ENCODE peak calls at places on chromosomes 11 and 22, in five cellular contexts. R, B, I, X and J are unnamed samples.

GRCh38 chr11:2668876-2669275 is 30.9 kb downstream of the KCNQ1OT1 start:
- DNase-seq in R (no peak), B (no peak), I (no peak), X (no peak), J (no peak)

GRCh38 chr11:10601722-10602281 is 33.3 kb upstream of the LYVE1 start:
- DNase-seq in R (no peak), B (no peak), I (no peak), X (no peak), J (no peak)

GRCh38 chr11:36411202-36411640 is 98.9 kb downstream of the TRAF6 start:
- DNase-seq in R (no peak), B (no peak), I (no peak), X (peak; percentile 38), J (no peak)

GRCh38 chr11:120034881-120035620 is 102.9 kb downstream of the TRIM29 start:
- DNase-seq in R (no peak), B (no peak), I (no peak), X (no peak), J (no peak)

GRCh38 chr11:74685905-74686304 is 45.3 kb downstream of the CHRDL2 start:
- DNase-seq in R (no peak), B (no peak), I (no peak), X (no peak), J (no peak)

GRCh38 chr11:80441821-80442220 is 1001.0 kb upstream of the TENM4 start:
- DNase-seq in R (no peak), B (peak; percentile 5), I (no peak), X (peak; percentile 5), J (no peak)

GRCh38 chr22:39173787-39174497 is 21.5 kb upstream of the CBX7 start:
- DNase-seq in R (no peak), B (no peak), I (peak; percentile 32), X (no peak), J (no peak)

GRCh38 chr11:73195191-73196007 is 22.7 kb upstream of the P2RY2 start:
- DNase-seq in R (no peak), B (no peak), I (no peak), X (no peak), J (no peak)

GRCh38 chr11:35461917-35462316 is 42.6 kb upstream of the SLC1A2 start:
- DNase-seq in R (no peak), B (no peak), I (no peak), X (no peak), J (no peak)

GRCh38 chr11:134139873-134140331 is 71.0 kb downstream of the JAM3 start:
- DNase-seq in R (peak; percentile 58), B (peak; percentile 83), I (no peak), X (peak; percentile 92), J (peak; percentile 9)

GRCh38 chr11:24234822-24235508 is 261.9 kb upstream of the LUZP2 start:
- DNase-seq in R (peak; percentile 6), B (peak; percentile 79), I (no peak), X (peak; percentile 59), J (no peak)

GRCh38 chr22:29186302-29186701 is 19.4 kb upstream of the EMID1 start:
- DNase-seq in R (no peak), B (no peak), I (no peak), X (no peak), J (no peak)

GRCh38 chr22:30243671-30244465 is 2.7 kb downstream of the LIF start:
- DNase-seq in R (no peak), B (no peak), I (no peak), X (no peak), J (no peak)

GRCh38 chr11:95108671-95109551 is 19.3 kb downstream of the ENDOD1 start:
- DNase-seq in R (no peak), B (peak; percentile 14), I (no peak), X (peak; percentile 56), J (no peak)

GRCh38 chr11:72405009-72405408 is 29.3 kb downstream of the CLPB start:
- DNase-seq in R (no peak), B (no peak), I (no peak), X (no peak), J (no peak)

GRCh38 chr11:75597636-75598035 is 35.6 kb downstream of the SERPINH1 start:
- DNase-seq in R (no peak), B (no peak), I (no peak), X (peak; percentile 44), J (no peak)

GRCh38 chr22:24233816-24234215 is 11.1 kb downstream of the GGT5 start:
- DNase-seq in R (no peak), B (no peak), I (no peak), X (no peak), J (no peak)

GRCh38 chr11:126335463-126335760 is 20.1 kb upstream of the ST3GAL4 start:
- DNase-seq in R (no peak), B (no peak), I (no peak), X (no peak), J (no peak)

GRCh38 chr11:3119141-3119821 is 45.8 kb downstream of the OSBPL5 start:
- DNase-seq in R (no peak), B (no peak), I (no peak), X (no peak), J (no peak)

GRCh38 chr11:71397328-71397860 is 50.8 kb downstream of the DHCR7 start:
- DNase-seq in R (no peak), B (no peak), I (no peak), X (no peak), J (no peak)

GRCh38 chr22:42366815-42367581 is 65.2 kb downstream of the NFAM1 start:
- DNase-seq in R (no peak), B (no peak), I (no peak), X (no peak), J (no peak)

GRCh38 chr11:118820412-118821357 is 29.7 kb upstream of the DDX6 start:
- DNase-seq in R (peak; percentile 99), B (no peak), I (no peak), X (no peak), J (peak; percentile 51)

GRCh38 chr11:95279921-95280861 is 49.2 kb upstream of the SESN3 start:
- DNase-seq in R (no peak), B (no peak), I (no peak), X (peak; percentile 25), J (no peak)

GRCh38 chr11:122330466-122330865 is 214.5 kb upstream of the BLID start:
- DNase-seq in R (no peak), B (peak; percentile 8), I (no peak), X (no peak), J (no peak)

GRCh38 chr11:34169664-34170063 is 64.2 kb downstream of the NAT10 start:
- DNase-seq in R (no peak), B (no peak), I (no peak), X (no peak), J (no peak)

GRCh38 chr22:30250713-30251267 is 4.2 kb upstream of the LIF start:
- DNase-seq in R (no peak), B (peak; percentile 86), I (no peak), X (peak; percentile 57), J (no peak)

GRCh38 chr11:14380125-14380936 is 21.3 kb upstream of the RRAS2 start:
- DNase-seq in R (no peak), B (no peak), I (no peak), X (no peak), J (no peak)

GRCh38 chr11:23991140-23991539 is 505.7 kb upstream of the LUZP2 start:
- DNase-seq in R (no peak), B (peak; percentile 90), I (no peak), X (peak; percentile 66), J (no peak)

GRCh38 chr11:16356057-16356750 is at the start of gene SOX6:
- DNase-seq in R (no peak), B (peak; percentile 67), I (no peak), X (peak; percentile 20), J (no peak)

GRCh38 chr11:31803813-31804438 is 7.2 kb downstream of the PAX6 start:
- DNase-seq in R (no peak), B (no peak), I (no peak), X (no peak), J (no peak)